ENCODE peak calls at places on chromosome 7, in seven cellular contexts. One of them, this sample, is unnamed.

GRCh38 chr7:48575516-48575915 is 348.8 kb upstream of the CDC14C start:
- DNase-seq in AG04450: no peak
- DNase-seq in cardiac muscle cell: no peak
- DNase-seq in spleen: no peak
- DNase-seq in tibial nerve: no peak
- DNase-seq in A549: no peak
- DNase-seq in thoracic aorta: no peak
- DNase-seq in this sample: no peak

GRCh38 chr7:82494420-82494819 is 50.8 kb upstream of the CACNA2D1 start:
- DNase-seq in AG04450: no peak
- DNase-seq in cardiac muscle cell: no peak
- DNase-seq in spleen: no peak
- DNase-seq in tibial nerve: no peak
- DNase-seq in A549: no peak
- DNase-seq in thoracic aorta: no peak
- DNase-seq in this sample: no peak

GRCh38 chr7:44068054-44068453 is 2.7 kb upstream of the PGAM2 start:
- DNase-seq in AG04450: no peak
- DNase-seq in cardiac muscle cell: no peak
- DNase-seq in spleen: peak; percentile 69
- DNase-seq in tibial nerve: no peak
- DNase-seq in A549: no peak
- DNase-seq in thoracic aorta: no peak
- DNase-seq in this sample: peak; percentile 53

GRCh38 chr7:108824840-108825540 is 255.3 kb downstream of the DNAJB9 start:
- DNase-seq in AG04450: no peak
- DNase-seq in cardiac muscle cell: peak; percentile 89
- DNase-seq in spleen: no peak
- DNase-seq in tibial nerve: no peak
- DNase-seq in A549: no peak
- DNase-seq in thoracic aorta: no peak
- DNase-seq in this sample: no peak

GRCh38 chr7:125032943-125033342 is 103.3 kb upstream of the POT1 start:
- DNase-seq in AG04450: no peak
- DNase-seq in cardiac muscle cell: no peak
- DNase-seq in spleen: no peak
- DNase-seq in tibial nerve: no peak
- DNase-seq in A549: no peak
- DNase-seq in thoracic aorta: no peak
- DNase-seq in this sample: no peak

GRCh38 chr7:117673839-117674238 is 194.0 kb downstream of the CFTR start:
- DNase-seq in AG04450: no peak
- DNase-seq in cardiac muscle cell: peak; percentile 75
- DNase-seq in spleen: no peak
- DNase-seq in tibial nerve: no peak
- DNase-seq in A549: peak; percentile 20
- DNase-seq in thoracic aorta: no peak
- DNase-seq in this sample: no peak

GRCh38 chr7:80392229-80393169 is 119.4 kb downstream of the GNAT3 start:
- DNase-seq in AG04450: no peak
- DNase-seq in cardiac muscle cell: peak; percentile 67
- DNase-seq in spleen: no peak
- DNase-seq in tibial nerve: no peak
- DNase-seq in A549: peak; percentile 3
- DNase-seq in thoracic aorta: no peak
- DNase-seq in this sample: no peak

GRCh38 chr7:82175319-82175718 is 268.3 kb downstream of the CACNA2D1 start:
- DNase-seq in AG04450: no peak
- DNase-seq in cardiac muscle cell: no peak
- DNase-seq in spleen: no peak
- DNase-seq in tibial nerve: no peak
- DNase-seq in A549: no peak
- DNase-seq in thoracic aorta: no peak
- DNase-seq in this sample: no peak

GRCh38 chr7:130712416-130712815 is 21.6 kb downstream of the KLF14 start:
- DNase-seq in AG04450: no peak
- DNase-seq in cardiac muscle cell: no peak
- DNase-seq in spleen: no peak
- DNase-seq in tibial nerve: no peak
- DNase-seq in A549: no peak
- DNase-seq in thoracic aorta: no peak
- DNase-seq in this sample: no peak

GRCh38 chr7:28329616-28330373 is 82.5 kb upstream of the CREB5 start:
- DNase-seq in AG04450: no peak
- DNase-seq in cardiac muscle cell: peak; percentile 29
- DNase-seq in spleen: no peak
- DNase-seq in tibial nerve: no peak
- DNase-seq in A549: no peak
- DNase-seq in thoracic aorta: no peak
- DNase-seq in this sample: no peak

DNA sequence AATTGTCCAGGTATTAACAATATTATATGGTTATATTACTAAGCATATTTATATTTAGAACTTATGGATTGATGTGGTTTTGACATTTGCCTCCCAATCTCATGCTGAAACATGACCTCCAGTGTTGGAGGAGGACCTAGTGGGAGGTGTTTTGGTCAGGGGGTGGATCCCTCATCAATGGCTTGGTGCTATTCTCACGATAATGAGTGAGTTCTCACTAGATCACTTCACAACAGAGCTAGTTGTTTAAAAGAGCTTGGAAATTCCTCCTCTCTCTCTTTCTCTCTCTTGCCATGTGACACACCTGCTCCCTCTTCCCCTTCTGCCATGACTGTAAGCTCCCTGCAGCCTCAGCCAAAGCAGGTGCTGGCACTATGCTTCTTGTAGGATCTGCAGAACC is 19.0 kb downstream of the TFEC start:
- DNase-seq in AG04450: no peak
- DNase-seq in cardiac muscle cell: no peak
- DNase-seq in spleen: no peak
- DNase-seq in tibial nerve: no peak
- DNase-seq in A549: no peak
- DNase-seq in thoracic aorta: no peak
- DNase-seq in this sample: no peak
- TF ChIP-seq CTCF in AG04450: no peak
- TF ChIP-seq CTCF in cardiac muscle cell: no peak
- TF ChIP-seq CTCF in spleen: no peak
- TF ChIP-seq CTCF in tibial nerve: no peak
- TF ChIP-seq CTCF in A549: no peak
- TF ChIP-seq CTCF in thoracic aorta: no peak
- TF ChIP-seq CTCF in this sample: no peak

GRCh38 chr7:2926120-2926897 is 82.2 kb upstream of the GNA12 start:
- DNase-seq in AG04450: no peak
- DNase-seq in cardiac muscle cell: no peak
- DNase-seq in spleen: peak; percentile 64
- DNase-seq in tibial nerve: no peak
- DNase-seq in A549: no peak
- DNase-seq in thoracic aorta: no peak
- DNase-seq in this sample: peak; percentile 63
- TF ChIP-seq CTCF in AG04450: no peak
- TF ChIP-seq CTCF in cardiac muscle cell: no peak
- TF ChIP-seq CTCF in spleen: no peak
- TF ChIP-seq CTCF in tibial nerve: no peak
- TF ChIP-seq CTCF in A549: no peak
- TF ChIP-seq CTCF in thoracic aorta: no peak
- TF ChIP-seq CTCF in this sample: no peak

DNA sequence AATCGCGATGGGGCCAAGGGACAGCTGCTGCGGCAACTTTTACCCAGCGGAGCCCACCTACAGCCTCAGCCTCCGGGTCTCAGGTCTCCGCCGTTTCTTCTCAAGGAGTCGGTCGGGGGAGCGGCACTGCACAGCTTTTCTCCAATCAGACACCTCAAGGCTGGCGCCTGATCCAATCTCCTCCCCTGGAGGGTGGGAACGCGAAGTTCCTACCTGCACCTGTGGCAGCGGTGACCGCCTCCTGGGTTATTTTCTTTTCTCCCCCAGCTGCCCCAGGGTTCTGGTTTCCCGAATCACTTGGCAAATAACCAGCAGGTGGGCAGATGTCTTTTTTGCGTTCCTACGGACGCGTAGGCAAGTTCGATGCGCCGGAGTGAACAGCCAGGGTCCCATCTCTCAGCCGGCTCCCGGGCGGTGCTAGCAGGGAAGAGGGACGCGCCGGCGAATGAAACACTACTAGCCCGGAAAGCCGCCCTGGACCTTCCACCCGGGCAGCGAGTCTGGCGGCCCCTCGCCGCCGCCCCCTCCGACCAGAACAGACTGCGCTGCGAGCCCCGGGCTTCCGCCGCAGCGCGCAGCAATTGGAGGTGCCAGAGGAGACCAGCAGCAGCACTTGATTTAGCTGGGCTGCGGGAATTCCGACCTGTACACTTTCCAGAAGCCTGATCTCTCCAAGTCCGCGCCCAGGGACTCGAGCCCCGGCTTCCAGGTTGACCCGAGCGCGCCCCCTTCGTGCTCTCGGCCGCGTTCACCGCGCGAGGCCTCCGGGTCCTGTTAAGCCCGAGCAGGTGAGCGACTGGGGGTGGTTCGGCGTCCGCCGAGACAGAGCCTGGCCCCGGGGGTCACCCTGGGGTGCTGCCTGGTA is at the start of gene PRR15:
- DNase-seq in AG04450: no peak
- DNase-seq in cardiac muscle cell: peak; percentile 40
- DNase-seq in spleen: peak; percentile 77
- DNase-seq in tibial nerve: no peak
- DNase-seq in A549: peak; percentile 90
- DNase-seq in thoracic aorta: no peak
- DNase-seq in this sample: no peak
- TF ChIP-seq CTCF in AG04450: no peak
- TF ChIP-seq CTCF in cardiac muscle cell: no peak
- TF ChIP-seq CTCF in spleen: no peak
- TF ChIP-seq CTCF in tibial nerve: no peak
- TF ChIP-seq CTCF in A549: no peak
- TF ChIP-seq CTCF in thoracic aorta: no peak
- TF ChIP-seq CTCF in this sample: no peak

DNA sequence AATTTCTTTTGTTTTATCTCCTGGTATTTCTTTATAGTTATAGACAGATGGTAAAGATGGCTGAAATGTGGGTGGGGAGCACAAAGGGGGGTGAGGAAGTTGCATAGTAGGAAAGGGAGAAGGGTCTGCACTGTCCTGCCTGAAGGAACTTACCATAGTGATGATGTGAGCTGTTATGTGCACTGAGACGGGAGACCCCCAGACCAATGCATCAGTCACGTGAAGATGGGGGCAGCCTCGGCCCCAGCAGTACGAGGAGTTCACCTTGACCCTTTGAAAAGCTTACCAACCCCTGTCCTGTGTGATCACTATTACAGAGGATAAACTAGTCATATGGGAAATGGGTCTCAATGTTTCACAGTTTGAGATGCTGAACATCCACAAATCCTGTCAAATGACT is 316.3 kb downstream of the TNS3 start:
- DNase-seq in AG04450: no peak
- DNase-seq in cardiac muscle cell: no peak
- DNase-seq in spleen: no peak
- DNase-seq in tibial nerve: no peak
- DNase-seq in A549: no peak
- DNase-seq in thoracic aorta: no peak
- DNase-seq in this sample: no peak
- TF ChIP-seq CTCF in AG04450: no peak
- TF ChIP-seq CTCF in cardiac muscle cell: no peak
- TF ChIP-seq CTCF in spleen: no peak
- TF ChIP-seq CTCF in tibial nerve: no peak
- TF ChIP-seq CTCF in A549: no peak
- TF ChIP-seq CTCF in thoracic aorta: no peak
- TF ChIP-seq CTCF in this sample: no peak

GRCh38 chr7:26155531-26156375 is 3.8 kb downstream of the NFE2L3 start:
- DNase-seq in AG04450: no peak
- DNase-seq in cardiac muscle cell: peak; percentile 44
- DNase-seq in spleen: no peak
- DNase-seq in tibial nerve: no peak
- DNase-seq in A549: no peak
- DNase-seq in thoracic aorta: no peak
- DNase-seq in this sample: no peak
- TF ChIP-seq CTCF in AG04450: peak; percentile 27
- TF ChIP-seq CTCF in cardiac muscle cell: peak; percentile 6
- TF ChIP-seq CTCF in spleen: no peak
- TF ChIP-seq CTCF in tibial nerve: no peak
- TF ChIP-seq CTCF in A549: no peak
- TF ChIP-seq CTCF in thoracic aorta: no peak
- TF ChIP-seq CTCF in this sample: no peak

GRCh38 chr7:101400751-101401150 is 38.1 kb downstream of the COL26A1 start:
- DNase-seq in AG04450: no peak
- DNase-seq in cardiac muscle cell: no peak
- DNase-seq in spleen: no peak
- DNase-seq in tibial nerve: no peak
- DNase-seq in A549: no peak
- DNase-seq in thoracic aorta: no peak
- DNase-seq in this sample: no peak
- TF ChIP-seq CTCF in AG04450: no peak
- TF ChIP-seq CTCF in cardiac muscle cell: no peak
- TF ChIP-seq CTCF in spleen: no peak
- TF ChIP-seq CTCF in tibial nerve: no peak
- TF ChIP-seq CTCF in A549: no peak
- TF ChIP-seq CTCF in thoracic aorta: no peak
- TF ChIP-seq CTCF in this sample: no peak

GRCh38 chr7:35839860-35840854 is 39.3 kb downstream of the SEPTIN7 start:
- DNase-seq in AG04450: peak; percentile 18
- DNase-seq in cardiac muscle cell: peak; percentile 29
- DNase-seq in spleen: no peak
- DNase-seq in tibial nerve: no peak
- DNase-seq in A549: peak; percentile 9
- DNase-seq in thoracic aorta: no peak
- DNase-seq in this sample: no peak
- TF ChIP-seq CTCF in AG04450: no peak
- TF ChIP-seq CTCF in cardiac muscle cell: no peak
- TF ChIP-seq CTCF in spleen: no peak
- TF ChIP-seq CTCF in tibial nerve: no peak
- TF ChIP-seq CTCF in A549: no peak
- TF ChIP-seq CTCF in thoracic aorta: no peak
- TF ChIP-seq CTCF in this sample: peak; percentile 49

DNA sequence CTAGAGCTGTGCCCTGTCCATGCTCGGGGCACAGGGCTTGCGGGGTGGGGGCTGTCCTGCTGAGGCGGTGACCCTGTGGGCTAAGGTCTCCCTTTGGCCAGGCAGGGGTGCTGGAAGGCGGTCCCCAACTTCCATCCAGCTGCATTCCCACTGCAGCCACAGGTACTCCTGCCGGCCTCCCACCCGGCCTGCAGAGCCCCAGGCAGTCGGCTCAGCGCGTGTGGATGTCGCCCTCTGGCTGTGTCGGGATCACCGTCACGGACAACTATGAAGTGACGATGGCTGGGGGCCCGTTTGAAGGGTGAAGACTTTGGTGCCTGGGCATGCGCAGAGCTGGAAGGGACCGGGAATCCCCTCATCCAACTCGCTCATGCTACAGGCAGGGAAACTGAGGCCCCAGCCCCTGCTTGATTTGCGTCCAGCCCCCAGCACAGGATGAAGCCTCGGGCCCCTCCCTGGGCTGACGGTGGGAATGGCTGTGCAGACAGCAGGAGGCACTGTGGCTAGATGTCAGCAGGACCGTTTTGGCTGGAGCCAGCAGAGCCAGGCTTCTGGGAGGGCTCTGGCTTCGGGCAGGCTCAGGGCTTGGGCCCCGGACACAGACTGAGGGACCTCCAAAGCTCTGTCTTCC is 2.3 kb upstream of the TMEM184A start:
- DNase-seq in AG04450: no peak
- DNase-seq in cardiac muscle cell: peak; percentile 26
- DNase-seq in spleen: no peak
- DNase-seq in tibial nerve: no peak
- DNase-seq in A549: no peak
- DNase-seq in thoracic aorta: no peak
- DNase-seq in this sample: no peak
- TF ChIP-seq CTCF in AG04450: peak; percentile 18
- TF ChIP-seq CTCF in cardiac muscle cell: no peak
- TF ChIP-seq CTCF in spleen: no peak
- TF ChIP-seq CTCF in tibial nerve: peak; percentile 6
- TF ChIP-seq CTCF in A549: peak; percentile 19
- TF ChIP-seq CTCF in thoracic aorta: peak; percentile 13
- TF ChIP-seq CTCF in this sample: peak; percentile 70